ENCODE peak calls at places on chromosome 9, in ten cellular contexts. One of them, this sample, is unnamed.

GRCh38 chr9:107648153-107648716 is 158.7 kb upstream of the KLF4 start:
- DNase-seq in stomach: no peak
- DNase-seq in B cell: no peak
- DNase-seq in A549: no peak
- DNase-seq in AG04449: no peak
- DNase-seq in upper lobe of right lung: no peak
- DNase-seq in BJ: no peak
- DNase-seq in neural crest cell: no peak
- DNase-seq in GM10248: no peak
- DNase-seq in bronchial epithelial cell: no peak
- DNase-seq in this sample: no peak

GRCh38 chr9:12091865-12092527 is 601.2 kb upstream of the TYRP1 start:
- DNase-seq in bronchial epithelial cell: no peak
- DNase-seq in GM10248: no peak
- DNase-seq in upper lobe of right lung: no peak
- DNase-seq in BJ: no peak
- DNase-seq in AG04449: no peak
- DNase-seq in stomach: no peak
- DNase-seq in neural crest cell: no peak
- DNase-seq in A549: no peak
- DNase-seq in B cell: no peak
- DNase-seq in this sample: no peak

GRCh38 chr9:130382636-130383349 is 62.0 kb upstream of the ASS1 start:
- DNase-seq in stomach: no peak
- DNase-seq in upper lobe of right lung: no peak
- DNase-seq in AG04449: no peak
- DNase-seq in bronchial epithelial cell: peak; percentile 17
- DNase-seq in GM10248: no peak
- DNase-seq in B cell: no peak
- DNase-seq in BJ: no peak
- DNase-seq in A549: no peak
- DNase-seq in neural crest cell: no peak
- DNase-seq in this sample: no peak

GRCh38 chr9:137745541-137745991 is 126.8 kb downstream of the EHMT1 start:
- DNase-seq in upper lobe of right lung: no peak
- DNase-seq in bronchial epithelial cell: peak; percentile 39
- DNase-seq in GM10248: peak; percentile 76
- DNase-seq in stomach: no peak
- DNase-seq in AG04449: no peak
- DNase-seq in B cell: peak; percentile 86
- DNase-seq in neural crest cell: no peak
- DNase-seq in A549: peak; percentile 58
- DNase-seq in BJ: no peak
- DNase-seq in this sample: no peak

GRCh38 chr9:95803197-95803596 is 72.3 kb upstream of the ERCC6L2 start:
- DNase-seq in BJ: no peak
- DNase-seq in neural crest cell: no peak
- DNase-seq in stomach: no peak
- DNase-seq in GM10248: no peak
- DNase-seq in AG04449: no peak
- DNase-seq in A549: no peak
- DNase-seq in bronchial epithelial cell: no peak
- DNase-seq in B cell: no peak
- DNase-seq in upper lobe of right lung: no peak
- DNase-seq in this sample: no peak

GRCh38 chr9:126722252-126722921 is 82.5 kb upstream of the ZBTB43 start:
- DNase-seq in AG04449: no peak
- DNase-seq in A549: peak; percentile 66
- DNase-seq in stomach: peak; percentile 80
- DNase-seq in B cell: peak; percentile 93
- DNase-seq in GM10248: peak; percentile 93
- DNase-seq in BJ: no peak
- DNase-seq in bronchial epithelial cell: peak; percentile 76
- DNase-seq in upper lobe of right lung: peak; percentile 95
- DNase-seq in neural crest cell: peak; percentile 56
- DNase-seq in this sample: peak; percentile 83

GRCh38 chr9:34659592-34660253 is 2.7 kb downstream of the CCL27 start:
- DNase-seq in stomach: no peak
- DNase-seq in A549: no peak
- DNase-seq in BJ: no peak
- DNase-seq in B cell: no peak
- DNase-seq in bronchial epithelial cell: peak; percentile 78
- DNase-seq in AG04449: no peak
- DNase-seq in neural crest cell: no peak
- DNase-seq in GM10248: no peak
- DNase-seq in upper lobe of right lung: no peak
- DNase-seq in this sample: no peak

GRCh38 chr9:33289501-33289900 is 815 bp upstream of the NFX1 start:
- DNase-seq in stomach: no peak
- DNase-seq in BJ: no peak
- DNase-seq in B cell: no peak
- DNase-seq in bronchial epithelial cell: no peak
- DNase-seq in A549: no peak
- DNase-seq in upper lobe of right lung: peak; percentile 66
- DNase-seq in AG04449: no peak
- DNase-seq in GM10248: no peak
- DNase-seq in neural crest cell: no peak
- DNase-seq in this sample: peak; percentile 21

GRCh38 chr9:106106396-106106795 is 412.1 kb downstream of the TMEM38B start:
- DNase-seq in neural crest cell: no peak
- DNase-seq in upper lobe of right lung: no peak
- DNase-seq in B cell: no peak
- DNase-seq in GM10248: no peak
- DNase-seq in AG04449: no peak
- DNase-seq in stomach: no peak
- DNase-seq in BJ: no peak
- DNase-seq in A549: no peak
- DNase-seq in bronchial epithelial cell: peak; percentile 68
- DNase-seq in this sample: no peak

GRCh38 chr9:106107716-106108115 is 413.4 kb downstream of the TMEM38B start:
- DNase-seq in B cell: no peak
- DNase-seq in GM10248: no peak
- DNase-seq in AG04449: no peak
- DNase-seq in bronchial epithelial cell: no peak
- DNase-seq in stomach: no peak
- DNase-seq in A549: no peak
- DNase-seq in neural crest cell: no peak
- DNase-seq in BJ: no peak
- DNase-seq in upper lobe of right lung: no peak
- DNase-seq in this sample: no peak

GRCh38 chr9:106110483-106110882 is 416.1 kb downstream of the TMEM38B start:
- DNase-seq in BJ: no peak
- DNase-seq in bronchial epithelial cell: peak; percentile 71
- DNase-seq in GM10248: no peak
- DNase-seq in AG04449: no peak
- DNase-seq in neural crest cell: no peak
- DNase-seq in stomach: no peak
- DNase-seq in upper lobe of right lung: no peak
- DNase-seq in B cell: no peak
- DNase-seq in A549: no peak
- DNase-seq in this sample: no peak

GRCh38 chr9:106111039-106111740 is 416.8 kb downstream of the TMEM38B start:
- DNase-seq in A549: no peak
- DNase-seq in bronchial epithelial cell: no peak
- DNase-seq in AG04449: no peak
- DNase-seq in BJ: no peak
- DNase-seq in stomach: no peak
- DNase-seq in neural crest cell: no peak
- DNase-seq in upper lobe of right lung: no peak
- DNase-seq in B cell: no peak
- DNase-seq in GM10248: no peak
- DNase-seq in this sample: no peak
- TF ChIP-seq CTCF in A549: no peak
- TF ChIP-seq CTCF in bronchial epithelial cell: no peak
- TF ChIP-seq CTCF in AG04449: no peak
- TF ChIP-seq CTCF in BJ: no peak
- TF ChIP-seq CTCF in stomach: no peak
- TF ChIP-seq CTCF in neural crest cell: peak; percentile 39
- TF ChIP-seq CTCF in upper lobe of right lung: no peak
- TF ChIP-seq CTCF in B cell: no peak
- TF ChIP-seq CTCF in GM10248: no peak
- TF ChIP-seq CTCF in this sample: no peak

GRCh38 chr9:114285166-114285867 is 37.6 kb upstream of the ORM1 start:
- DNase-seq in A549: peak; percentile 49
- DNase-seq in GM10248: no peak
- DNase-seq in BJ: peak; percentile 74
- DNase-seq in neural crest cell: no peak
- DNase-seq in upper lobe of right lung: peak; percentile 64
- DNase-seq in stomach: no peak
- DNase-seq in AG04449: peak; percentile 70
- DNase-seq in bronchial epithelial cell: peak; percentile 48
- DNase-seq in B cell: no peak
- DNase-seq in this sample: no peak

GRCh38 chr9:114286146-114286679 is 36.7 kb upstream of the ORM1 start:
- DNase-seq in AG04449: no peak
- DNase-seq in neural crest cell: no peak
- DNase-seq in B cell: no peak
- DNase-seq in bronchial epithelial cell: no peak
- DNase-seq in stomach: no peak
- DNase-seq in GM10248: no peak
- DNase-seq in BJ: no peak
- DNase-seq in upper lobe of right lung: peak; percentile 21
- DNase-seq in A549: no peak
- DNase-seq in this sample: no peak

GRCh38 chr9:114282926-114283325 is 40.0 kb upstream of the ORM1 start:
- DNase-seq in neural crest cell: no peak
- DNase-seq in AG04449: peak; percentile 96
- DNase-seq in A549: peak; percentile 46
- DNase-seq in GM10248: no peak
- DNase-seq in BJ: peak; percentile 73
- DNase-seq in B cell: no peak
- DNase-seq in bronchial epithelial cell: peak; percentile 51
- DNase-seq in stomach: no peak
- DNase-seq in upper lobe of right lung: peak; percentile 17
- DNase-seq in this sample: no peak

GRCh38 chr9:114283551-114284111 is 39.3 kb upstream of the ORM1 start:
- DNase-seq in B cell: no peak
- DNase-seq in GM10248: no peak
- DNase-seq in stomach: no peak
- DNase-seq in A549: no peak
- DNase-seq in bronchial epithelial cell: no peak
- DNase-seq in neural crest cell: no peak
- DNase-seq in BJ: no peak
- DNase-seq in AG04449: no peak
- DNase-seq in upper lobe of right lung: peak; percentile 52
- DNase-seq in this sample: no peak

DNA sequence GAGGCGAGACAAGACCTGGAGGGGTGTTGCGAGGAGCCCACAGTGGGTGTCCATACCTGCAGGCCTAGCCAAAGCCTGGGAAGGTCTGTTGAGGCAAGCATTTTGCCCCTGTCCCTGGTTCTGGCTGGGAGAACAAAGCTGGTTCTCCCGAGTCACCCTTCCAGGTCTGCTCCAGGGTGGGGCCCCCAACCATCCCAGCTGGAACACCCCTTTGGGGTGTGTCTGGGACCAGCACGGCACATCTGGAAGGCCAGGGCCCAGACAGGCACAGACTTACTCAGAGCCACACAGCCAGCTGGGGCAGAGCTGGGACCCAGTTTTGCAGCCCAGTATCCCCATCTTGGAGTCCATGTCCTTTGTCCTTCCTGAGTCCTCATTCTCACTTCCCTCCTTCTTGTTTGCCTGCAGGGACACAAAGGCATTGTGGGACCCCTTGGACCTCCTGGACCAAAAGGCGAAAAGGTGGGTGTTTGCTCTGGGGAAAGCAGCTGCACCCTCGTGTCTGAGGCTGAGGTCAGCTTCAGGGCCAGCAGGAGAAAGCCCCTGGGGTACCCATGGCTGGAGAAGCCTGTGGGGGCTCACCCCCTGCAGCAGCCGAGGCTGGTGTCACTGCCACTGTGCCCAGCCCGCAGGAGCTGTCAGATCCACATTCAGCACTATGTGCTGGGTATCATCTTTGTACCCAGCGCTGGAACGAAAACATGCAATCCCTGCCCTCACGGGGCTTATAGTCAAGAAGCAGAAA is 38.4 kb upstream of the ORM1 start:
- DNase-seq in GM10248: no peak
- DNase-seq in A549: no peak
- DNase-seq in B cell: no peak
- DNase-seq in upper lobe of right lung: peak; percentile 53
- DNase-seq in stomach: no peak
- DNase-seq in neural crest cell: no peak
- DNase-seq in BJ: no peak
- DNase-seq in bronchial epithelial cell: no peak
- DNase-seq in AG04449: no peak
- DNase-seq in this sample: no peak
- TF ChIP-seq CTCF in GM10248: no peak
- TF ChIP-seq CTCF in A549: no peak
- TF ChIP-seq CTCF in B cell: no peak
- TF ChIP-seq CTCF in upper lobe of right lung: no peak
- TF ChIP-seq CTCF in stomach: no peak
- TF ChIP-seq CTCF in neural crest cell: no peak
- TF ChIP-seq CTCF in BJ: no peak
- TF ChIP-seq CTCF in bronchial epithelial cell: no peak
- TF ChIP-seq CTCF in AG04449: no peak
- TF ChIP-seq CTCF in this sample: no peak

DNA sequence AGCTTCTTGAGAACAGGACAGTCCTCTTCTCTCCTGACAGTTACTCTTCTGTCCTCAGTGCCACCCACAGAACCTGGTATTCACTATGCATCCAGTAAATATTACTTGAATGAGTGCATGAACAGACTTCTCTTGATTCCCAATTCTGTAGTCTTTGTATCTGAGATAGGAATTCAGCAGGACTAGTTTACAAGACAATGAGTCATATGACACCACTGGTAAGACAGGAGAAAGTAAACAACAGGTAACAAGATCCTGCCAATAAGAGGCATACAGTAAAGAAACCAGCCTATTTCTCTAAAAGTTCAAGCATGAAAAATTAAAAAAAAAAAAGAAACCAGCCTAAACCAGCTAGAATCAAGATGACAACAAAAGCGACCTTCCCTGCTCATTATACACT is 6.2 kb downstream of the ZNF883 start:
- DNase-seq in stomach: no peak
- DNase-seq in BJ: no peak
- DNase-seq in neural crest cell: no peak
- DNase-seq in A549: no peak
- DNase-seq in AG04449: no peak
- DNase-seq in upper lobe of right lung: no peak
- DNase-seq in B cell: no peak
- DNase-seq in GM10248: no peak
- DNase-seq in bronchial epithelial cell: peak; percentile 43
- DNase-seq in this sample: no peak
- TF ChIP-seq CTCF in stomach: no peak
- TF ChIP-seq CTCF in BJ: no peak
- TF ChIP-seq CTCF in neural crest cell: no peak
- TF ChIP-seq CTCF in A549: no peak
- TF ChIP-seq CTCF in AG04449: no peak
- TF ChIP-seq CTCF in upper lobe of right lung: no peak
- TF ChIP-seq CTCF in B cell: no peak
- TF ChIP-seq CTCF in GM10248: no peak
- TF ChIP-seq CTCF in bronchial epithelial cell: no peak
- TF ChIP-seq CTCF in this sample: no peak

DNA sequence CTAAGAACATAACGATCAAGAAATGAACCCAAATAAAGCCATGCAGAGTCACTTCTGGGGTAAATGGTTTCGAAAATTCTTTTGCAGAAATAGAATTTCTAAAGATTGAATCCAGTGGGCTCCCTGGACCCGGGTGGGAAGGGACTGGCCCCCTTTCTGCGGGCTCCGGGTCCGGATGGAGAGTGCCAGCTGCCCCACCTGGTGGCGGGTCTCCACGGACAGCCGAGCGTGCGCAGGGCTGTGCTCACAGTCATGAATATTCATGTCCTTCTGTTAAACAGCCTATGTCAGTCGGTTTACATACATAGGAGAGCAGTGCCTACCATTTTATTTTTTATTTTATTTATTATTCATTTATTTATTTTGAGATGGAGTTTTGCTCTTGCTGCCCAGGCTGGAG is 4.7 kb upstream of the PPP1R26 start:
- DNase-seq in B cell: peak; percentile 38
- DNase-seq in neural crest cell: peak; percentile 65
- DNase-seq in BJ: no peak
- DNase-seq in stomach: peak; percentile 40
- DNase-seq in A549: peak; percentile 60
- DNase-seq in upper lobe of right lung: peak; percentile 80
- DNase-seq in GM10248: no peak
- DNase-seq in bronchial epithelial cell: no peak
- DNase-seq in AG04449: no peak
- DNase-seq in this sample: no peak
- TF ChIP-seq CTCF in B cell: peak; percentile 32
- TF ChIP-seq CTCF in neural crest cell: peak; percentile 66
- TF ChIP-seq CTCF in BJ: peak; percentile 53
- TF ChIP-seq CTCF in stomach: peak; percentile 30
- TF ChIP-seq CTCF in A549: peak; percentile 46
- TF ChIP-seq CTCF in upper lobe of right lung: peak; percentile 52
- TF ChIP-seq CTCF in GM10248: peak; percentile 22
- TF ChIP-seq CTCF in bronchial epithelial cell: peak; percentile 39
- TF ChIP-seq CTCF in AG04449: peak; percentile 53
- TF ChIP-seq CTCF in this sample: no peak